ENCODE peak calls at places on chromosome 6, in seven cellular contexts. W is cardiac fibroblast; O is GM10248; C is activated naive CD4-positive, alpha-beta T cell treated with anti-CD3 and anti-CD28 coated beads, Interleukin-2, amount 50 U/mL, for 16 hours; E is GM12865; Q is Calu3; J is NCI-H1092 treated with DMSO at 0.1 percent for 48 hours. F is an unnamed sample.

GRCh38 chr6:141464490-141464889 is 668.2 kb upstream of the GJE1 start:
- DNase-seq in W (peak), C (no peak), J (peak), Q (no peak), E (peak), O (peak), F (no peak)

GRCh38 chr6:3280866-3281465 is 22.2 kb downstream of the PSMG4 start:
- DNase-seq in C (no peak), W (peak), O (no peak), J (no peak), Q (no peak), E (no peak), F (peak)

GRCh38 chr6:85449818-85450577 is at the start of gene NT5E:
- DNase-seq in J (no peak), W (peak), Q (peak), C (peak), E (peak), O (peak), F (peak)

GRCh38 chr6:37449984-37450383 is 17.0 kb downstream of the CMTR1 start:
- DNase-seq in C (no peak), E (no peak), Q (no peak), O (no peak), W (no peak), J (no peak), F (no peak)

GRCh38 chr6:166902211-166902755 is 54.1 kb downstream of the RNASET2 start:
- DNase-seq in C (no peak), W (no peak), J (no peak), O (no peak), Q (no peak), E (no peak), F (no peak)

GRCh38 chr6:100719883-100720682 is 161.0 kb downstream of the ASCC3 start:
- DNase-seq in C (no peak), O (no peak), J (no peak), E (peak), Q (no peak), W (peak), F (no peak)

GRCh38 chr6:98832282-98833100 is 1.9 kb upstream of the POU3F2 start:
- DNase-seq in C (no peak), J (peak), O (peak), E (no peak), W (peak), Q (no peak), F (no peak)

GRCh38 chr6:18053071-18053475 is 65.6 kb upstream of the KIF13A start:
- DNase-seq in Q (no peak), J (no peak), E (no peak), C (no peak), W (peak), O (no peak), F (no peak)

F was measured in transverse colon.